ENCODE peak calls at places on chromosomes 5 and 9, in four cellular contexts. I is psoas muscle; G is right cardiac atrium; N is CD8-positive, alpha-beta memory T cell. O is an unnamed sample.

GRCh38 chr9:78072586-78073199 is 41.1 kb upstream of the GNAQ start:
- DNase-seq in G (no peak), N (no peak), I (no peak), O (no peak)

GRCh38 chr5:66223637-66224036 is 79.5 kb downstream of the SREK1 start:
- DNase-seq in N (no peak), G (no peak), I (no peak), O (no peak)

GRCh38 chr9:136769710-136770191 is 5.4 kb upstream of the LCN15 start:
- DNase-seq in G (no peak), I (no peak), N (peak), O (no peak)

GRCh38 chr5:134911285-134912215 is 6.6 kb downstream of the PCBD2 start:
- DNase-seq in N (no peak), I (no peak), G (no peak), O (no peak)

GRCh38 chr9:136665111-136665703 is 2.5 kb downstream of the EGFL7 start:
- DNase-seq in N (no peak), I (no peak), G (peak), O (no peak)

GRCh38 chr9:88535932-88536324 is 950 bp downstream of the NXNL2 start:
- DNase-seq in N (no peak), I (peak), G (peak), O (no peak)

GRCh38 chr9:130186839-130187522 is 14.8 kb downstream of the NCS1 start:
- DNase-seq in N (no peak), G (peak), I (peak), O (peak)

GRCh38 chr5:41649659-41650058 is 139.3 kb upstream of the PLCXD3 start:
- DNase-seq in G (no peak), I (no peak), N (no peak), O (no peak)

GRCh38 chr5:75037106-75037505 is 15.3 kb downstream of the GCNT4 start:
- DNase-seq in G (no peak), N (no peak), I (no peak), O (peak)

GRCh38 chr5:173237821-173238220 is 2.8 kb upstream of the NKX2-5 start:
- DNase-seq in I (no peak), G (no peak), N (no peak), O (no peak)
- H3K4me3 ChIP-seq in I (peak), G (peak), N (no peak), O (no peak)

DNA sequence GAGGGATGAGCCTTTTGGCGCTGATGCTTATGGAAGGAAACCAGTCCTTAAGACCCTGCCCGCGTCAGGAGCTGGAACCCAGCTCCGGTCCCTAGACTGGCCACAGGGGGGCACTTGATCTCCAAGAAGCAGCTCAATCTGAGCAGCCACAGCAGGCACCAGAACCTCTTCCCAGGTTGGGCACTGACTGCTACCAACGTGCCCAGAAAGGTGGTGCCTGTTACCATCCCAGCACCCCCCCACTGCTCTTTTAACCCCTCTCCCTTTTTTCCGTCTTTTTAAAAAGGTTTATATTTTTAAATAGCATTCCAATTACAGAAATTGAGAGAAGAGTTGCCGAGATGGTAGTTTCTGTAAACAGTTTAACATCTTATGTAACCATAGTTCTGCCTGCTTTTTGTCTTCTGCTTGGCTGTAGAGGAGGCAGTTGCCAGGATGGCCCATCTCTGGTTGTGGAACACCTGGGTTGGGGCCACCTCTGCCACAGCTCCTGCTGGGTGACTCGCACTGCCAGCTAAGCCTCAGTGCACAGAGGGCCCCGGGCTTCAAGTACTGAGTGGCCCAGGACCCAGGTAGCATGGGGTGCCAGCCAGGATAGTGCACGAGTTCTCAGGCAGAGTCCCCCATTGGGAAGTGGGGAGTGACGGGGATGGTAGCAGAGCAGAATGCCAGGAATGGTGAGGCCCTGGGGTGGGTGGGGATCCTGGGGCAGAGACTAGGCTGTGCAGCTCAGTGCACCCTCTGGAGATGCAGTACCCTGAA is 62.8 kb downstream of the PFDN1 start:
- DNase-seq in I (peak), N (peak), G (peak), O (peak)
- H3K27ac ChIP-seq in I (peak), N (no peak), G (no peak), O (no peak)

GRCh38 chr9:120183615-120184014 is 396.4 kb downstream of the CDK5RAP2 start:
- DNase-seq in I (no peak), G (no peak), N (no peak), O (no peak)
- H3K4me3 ChIP-seq in I (no peak), G (no peak), N (no peak), O (no peak)

GRCh38 chr5:132293992-132294727 is at the start of gene SLC22A4:
- DNase-seq in G (peak), I (peak), N (peak), O (peak)
- H3K27ac ChIP-seq in G (peak), I (peak), N (peak), O (peak)